ENCODE peak calls at places on chromosomes 5 and 9, in six cellular contexts. D is GM12878, J is K562, X is SK-N-SH, G is HCT116, E is H1. S is an unnamed sample.

GRCh38 chr9:109303900-109304299 is 17.0 kb downstream of the EPB41L4B start:
- DNase-seq in D (no peak), J (no peak), X (no peak), G (no peak), E (no peak), S (no peak)

GRCh38 chr9:14515564-14516198 is 177.6 kb downstream of the ZDHHC21 start:
- DNase-seq in D (no peak), J (no peak), X (peak), G (no peak), E (peak), S (no peak)

GRCh38 chr5:180785794-180786221 is 16.8 kb downstream of the MGAT1 start:
- DNase-seq in D (no peak), J (no peak), X (no peak), G (no peak), E (peak), S (no peak)

GRCh38 chr9:6904366-6904765 is 146.6 kb downstream of the KDM4C start:
- DNase-seq in D (no peak), J (no peak), X (no peak), G (no peak), E (no peak), S (no peak)

GRCh38 chr5:1058549-1058945 is 49.9 kb downstream of the NKD2 start:
- DNase-seq in D (no peak), J (no peak), X (no peak), G (no peak), E (no peak), S (no peak)

GRCh38 chr9:91900057-91900816 is 49.8 kb downstream of the ROR2 start:
- DNase-seq in D (no peak), J (peak), X (peak), G (no peak), E (no peak), S (no peak)

GRCh38 chr5:144004146-144004545 is 166.3 kb downstream of the YIPF5 start:
- DNase-seq in D (no peak), J (no peak), X (no peak), G (no peak), E (no peak), S (no peak)

GRCh38 chr5:16809816-16810502 is 126.1 kb downstream of the MYO10 start:
- DNase-seq in D (no peak), J (no peak), X (no peak), G (no peak), E (no peak), S (no peak)

GRCh38 chr9:16221822-16222547 is 648.5 kb downstream of the BNC2 start:
- DNase-seq in D (no peak), J (no peak), X (no peak), G (no peak), E (no peak), S (no peak)

GRCh38 chr5:154287136-154287535 is 96.6 kb downstream of the GALNT10 start:
- DNase-seq in D (no peak), J (no peak), X (no peak), G (no peak), E (peak), S (no peak)
- TF ChIP-seq SIN3A in D (no peak), J (no peak), X (peak), G (no peak), E (no peak), S (no peak)

DNA sequence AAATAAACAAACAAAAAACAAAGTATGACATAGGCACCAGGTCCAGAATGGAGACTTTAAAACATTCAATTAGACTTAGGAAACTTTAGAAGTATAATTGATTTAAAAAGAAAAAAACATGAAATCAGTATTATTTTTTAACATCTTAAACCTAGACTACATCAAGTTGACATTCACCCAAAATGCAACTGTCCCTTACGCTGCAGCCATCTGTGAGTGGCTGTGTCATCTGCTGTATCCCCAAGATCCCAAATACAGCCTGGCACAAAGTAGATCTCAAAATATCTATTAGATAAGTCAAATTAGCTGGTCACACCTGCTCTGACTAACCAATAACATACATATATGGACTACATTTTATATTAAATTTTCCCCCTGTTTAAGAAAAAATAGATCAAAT is 7.8 kb downstream of the TTLL11 start:
- DNase-seq in D (no peak), J (no peak), X (no peak), G (no peak), E (no peak), S (no peak)
- H3K27ac ChIP-seq in D (no peak), J (no peak), X (no peak), G (no peak), E (no peak), S (no peak)

DNA sequence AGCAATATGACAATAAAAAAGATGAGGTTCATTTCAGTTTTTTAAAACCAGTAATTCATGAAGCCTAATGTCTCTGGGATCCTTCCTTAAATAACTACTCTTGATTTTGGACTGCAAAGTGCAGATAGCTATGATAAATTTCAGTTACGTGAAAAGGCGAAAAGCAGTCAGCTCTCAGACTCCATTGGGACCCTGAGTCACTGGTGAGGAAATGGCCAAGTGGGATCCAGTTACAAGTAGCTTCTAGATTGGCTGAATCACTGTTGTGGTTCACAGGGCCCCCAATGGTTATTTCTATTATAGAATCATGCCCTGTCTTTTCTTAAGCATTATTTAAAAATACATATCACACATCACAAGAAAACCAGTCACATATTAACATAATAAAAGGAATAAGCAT is 31.1 kb upstream of the PPP3R2 start:
- DNase-seq in D (no peak), J (no peak), X (no peak), G (no peak), E (no peak), S (no peak)
- TF ChIP-seq SIN3A in D (no peak), J (no peak), X (no peak), G (no peak), E (no peak), S (no peak)

DNA sequence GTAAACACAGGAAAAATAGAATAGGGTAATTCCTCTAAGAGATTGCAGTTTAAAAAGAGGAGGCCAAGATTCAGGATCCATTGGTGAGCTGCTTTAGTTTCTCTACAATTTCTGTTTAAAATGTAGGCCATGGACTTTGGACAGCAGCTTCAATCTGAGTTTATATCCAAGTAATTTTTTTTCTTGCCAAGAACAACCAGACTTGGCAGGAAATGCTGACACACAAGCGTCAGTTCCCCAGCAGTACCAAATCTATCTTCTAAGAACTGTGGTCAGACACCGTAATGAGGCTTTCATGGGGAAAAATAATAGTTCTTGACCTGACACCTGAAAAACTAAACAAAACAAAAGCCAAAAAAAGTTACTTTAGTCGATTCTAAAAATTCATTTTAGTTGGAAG is 528.8 kb downstream of the CSNK1G3 start:
- DNase-seq in D (no peak), J (no peak), X (no peak), G (no peak), E (no peak), S (no peak)
- H3K27ac ChIP-seq in D (no peak), J (no peak), X (no peak), G (no peak), E (no peak), S (no peak)

DNA sequence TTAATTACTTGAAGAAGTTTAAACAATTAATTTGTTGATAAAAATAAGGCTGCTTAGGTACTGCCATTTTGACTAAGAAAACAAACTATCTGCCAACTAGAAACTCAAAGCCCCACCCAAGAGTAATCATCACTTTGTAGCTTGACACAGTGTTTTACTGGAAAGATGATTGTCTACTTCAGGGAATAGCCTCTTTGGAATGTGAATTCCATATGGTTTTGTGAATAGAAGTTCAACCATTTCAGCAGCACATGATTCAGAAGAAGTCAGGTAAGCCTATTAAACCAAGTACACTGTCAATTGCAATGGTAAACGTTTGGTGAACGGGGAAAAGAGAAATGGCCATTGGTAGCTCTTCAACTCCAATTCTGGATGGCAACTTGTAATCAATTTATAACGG is 55.2 kb downstream of the PLK2 start:
- DNase-seq in D (no peak), J (no peak), X (no peak), G (no peak), E (no peak), S (no peak)
- TF ChIP-seq SIN3A in D (no peak), J (no peak), X (no peak), G (no peak), E (no peak), S (no peak)

DNA sequence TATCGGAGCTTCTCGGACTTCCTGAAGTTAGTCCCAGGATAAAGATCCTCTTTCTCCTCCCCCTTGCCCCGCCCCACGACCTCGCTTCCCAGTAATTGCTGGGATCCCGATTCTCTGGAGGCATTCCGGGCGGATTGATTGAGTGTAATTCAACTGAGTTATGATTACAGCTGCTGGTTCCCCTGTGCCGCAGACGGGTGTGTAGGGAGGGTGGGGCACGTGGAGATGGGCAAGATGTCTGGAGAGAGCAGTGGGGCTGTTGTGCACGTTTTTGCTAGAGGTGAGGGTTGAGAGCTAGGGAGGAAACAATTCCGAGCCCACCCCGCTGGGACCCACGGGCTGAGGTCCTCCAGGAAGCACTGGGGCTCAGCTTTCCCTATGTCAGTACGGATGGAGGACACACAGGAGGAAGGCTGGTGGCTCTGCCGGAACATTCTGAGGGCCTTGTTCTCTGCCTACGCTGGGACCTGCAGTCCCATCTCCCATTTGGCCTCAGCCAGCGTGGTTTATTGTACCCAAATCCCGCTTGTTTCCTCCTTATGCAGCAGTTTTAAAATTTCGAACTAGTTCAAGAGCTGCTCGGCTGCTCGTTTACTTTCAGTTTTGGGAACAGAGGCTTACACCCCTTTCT is 2.4 kb upstream of the DMRT2 start:
- DNase-seq in D (no peak), J (no peak), X (no peak), G (no peak), E (no peak), S (no peak)
- H3K27ac ChIP-seq in D (no peak), J (no peak), X (no peak), G (no peak), E (no peak), S (no peak)

GRCh38 chr9:75953218-75953617 is 62.7 kb downstream of the PCSK5 start:
- DNase-seq in D (no peak), J (no peak), X (no peak), G (no peak), E (no peak), S (no peak)

GRCh38 chr9:75956161-75956560 is 65.7 kb downstream of the PCSK5 start:
- DNase-seq in D (no peak), J (no peak), X (no peak), G (no peak), E (no peak), S (no peak)

DNA sequence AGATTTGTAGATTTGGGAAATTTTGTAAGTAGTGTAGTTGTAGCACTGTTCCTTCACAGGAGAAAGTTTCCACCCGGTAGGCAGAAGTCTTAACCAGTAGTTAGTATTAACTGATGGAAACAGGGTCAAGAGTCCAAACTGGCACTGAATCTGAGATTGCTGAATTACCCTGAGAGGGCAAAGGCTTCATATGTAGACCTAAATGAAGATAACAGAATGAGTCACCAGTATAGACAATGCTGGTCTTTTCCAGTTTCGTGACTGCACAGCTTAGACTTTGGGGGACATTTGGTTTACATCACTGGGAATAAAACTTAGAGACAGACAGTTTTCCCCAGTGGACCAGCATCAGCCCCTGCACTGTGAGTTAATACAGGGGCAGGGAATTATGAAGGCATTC is 60.5 kb downstream of the PCSK5 start:
- DNase-seq in D (no peak), J (no peak), X (no peak), G (no peak), E (no peak), S (no peak)
- TF ChIP-seq SIN3A in D (no peak), J (no peak), X (no peak), G (no peak), E (no peak), S (no peak)

GRCh38 chr5:172773481-172774469 is 2.8 kb upstream of the DUSP1 start:
- DNase-seq in D (no peak), J (no peak), X (no peak), G (no peak), E (no peak), S (no peak)
- H3K27ac ChIP-seq in D (no peak), J (peak), X (no peak), G (no peak), E (no peak), S (peak)

DNA sequence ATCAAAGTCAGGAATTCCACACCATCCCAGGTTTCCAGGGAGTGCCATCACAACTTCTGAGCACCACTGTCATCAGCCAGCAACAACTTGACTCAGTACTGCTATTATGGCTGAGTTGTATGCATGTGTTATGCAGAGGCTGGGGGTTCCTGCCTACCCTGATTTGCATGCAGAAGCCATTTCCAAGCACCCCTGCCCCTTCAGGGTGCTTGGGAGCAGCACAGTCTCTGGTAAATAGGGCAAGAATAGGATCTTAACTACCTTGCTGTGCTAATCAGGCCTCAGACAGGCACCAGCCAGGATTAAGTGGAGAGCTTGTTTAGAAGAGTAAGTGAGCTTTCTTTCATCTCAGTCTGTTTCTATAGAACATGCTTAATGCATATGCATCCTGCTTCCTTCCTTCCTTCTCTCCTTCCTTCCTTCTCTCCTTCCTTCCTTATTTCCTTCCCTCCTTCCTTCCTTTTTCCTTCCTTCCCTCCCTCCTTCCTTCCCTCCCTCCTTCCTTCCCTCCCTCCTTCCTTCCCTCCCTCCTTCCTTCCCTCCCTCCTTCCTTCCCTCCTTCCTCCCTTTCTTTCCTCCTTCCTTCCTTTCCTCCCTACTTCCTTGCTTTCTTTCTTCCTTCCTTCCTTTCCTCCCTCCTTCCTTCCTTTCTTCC is 175.7 kb downstream of the FRMD3 start:
- DNase-seq in D (no peak), J (no peak), X (no peak), G (no peak), E (no peak), S (no peak)
- TF ChIP-seq SIN3A in D (no peak), J (no peak), X (no peak), G (no peak), E (no peak), S (no peak)

GRCh38 chr5:78577051-78577807 is 71.3 kb downstream of the LHFPL2 start:
- DNase-seq in D (no peak), J (no peak), X (no peak), G (no peak), E (no peak), S (no peak)

GRCh38 chr5:78574157-78574673 is 74.4 kb downstream of the LHFPL2 start:
- DNase-seq in D (no peak), J (no peak), X (no peak), G (no peak), E (no peak), S (no peak)

GRCh38 chr5:78576376-78576775 is 72.2 kb downstream of the LHFPL2 start:
- DNase-seq in D (no peak), J (no peak), X (no peak), G (no peak), E (no peak), S (no peak)

GRCh38 chr5:78573318-78573717 is 75.3 kb downstream of the LHFPL2 start:
- DNase-seq in D (peak), J (no peak), X (no peak), G (no peak), E (no peak), S (no peak)

GRCh38 chr5:78574731-78575161 is 73.8 kb downstream of the LHFPL2 start:
- DNase-seq in D (peak), J (no peak), X (no peak), G (no peak), E (no peak), S (no peak)
- H3K27ac ChIP-seq in D (peak), J (no peak), X (no peak), G (no peak), E (no peak), S (no peak)